ENCODE peak calls at places on chromosomes 6 and 20, in nine cellular contexts. V, U, E, R, Y, S, L, O and Z are unnamed samples.

GRCh38 chr6:50845499-50846108 is 26.9 kb downstream of the TFAP2B start:
- DNase-seq in V (no peak), U (no peak), E (no peak), R (no peak), Y (no peak), S (no peak), L (no peak), O (no peak), Z (no peak)

GRCh38 chr6:49490633-49491032 is 9.1 kb upstream of the GLYATL3 start:
- DNase-seq in V (no peak), U (no peak), E (no peak), R (no peak), Y (no peak), S (no peak), L (no peak), O (no peak), Z (no peak)

GRCh38 chr20:14959506-14960493 is 622.4 kb upstream of the FLRT3 start:
- DNase-seq in V (no peak), U (no peak), E (no peak), R (no peak), Y (no peak), S (no peak), L (no peak), O (no peak), Z (no peak)

GRCh38 chr20:13274311-13274965 is 53.4 kb downstream of the ISM1 start:
- DNase-seq in V (no peak), U (peak), E (no peak), R (no peak), Y (no peak), S (no peak), L (no peak), O (no peak), Z (no peak)

GRCh38 chr20:9079038-9079731 is 10.3 kb downstream of the PLCB4 start:
- DNase-seq in V (no peak), U (peak), E (no peak), R (no peak), Y (no peak), S (no peak), L (no peak), O (no peak), Z (no peak)

GRCh38 chr6:150535151-150535816 is 64.4 kb upstream of the PLEKHG1 start:
- DNase-seq in V (no peak), U (peak), E (no peak), R (no peak), Y (no peak), S (no peak), L (no peak), O (no peak), Z (no peak)

GRCh38 chr20:19757487-19757972 is 528 bp upstream of the RIN2 start:
- DNase-seq in V (peak), U (peak), E (no peak), R (no peak), Y (peak), S (peak), L (peak), O (no peak), Z (peak)

GRCh38 chr20:45230631-45231030 is 9.5 kb downstream of the SEMG2 start:
- DNase-seq in V (no peak), U (no peak), E (no peak), R (no peak), Y (no peak), S (no peak), L (no peak), O (no peak), Z (no peak)

GRCh38 chr6:131129657-131130545 is 5.4 kb upstream of the AKAP7 start:
- DNase-seq in V (no peak), U (no peak), E (no peak), R (no peak), Y (no peak), S (no peak), L (no peak), O (no peak), Z (no peak)

GRCh38 chr20:45114465-45115385 is at the start of gene WFDC5:
- DNase-seq in V (peak), U (no peak), E (no peak), R (no peak), Y (no peak), S (no peak), L (no peak), O (no peak), Z (no peak)